ENCODE peak calls at places on chromosomes 5 and 9, in ten cellular contexts. One of them, this sample, is unnamed.

GRCh38 chr5:159712672-159713071 is 203.6 kb upstream of the ADRA1B start:
- DNase-seq in neural crest cell: no peak
- DNase-seq in bronchial epithelial cell: no peak
- DNase-seq in stomach: no peak
- DNase-seq in B cell: no peak
- DNase-seq in K562: no peak
- DNase-seq in type B pancreatic cell: no peak
- DNase-seq in AG09319: peak; percentile 4
- DNase-seq in glutamatergic neuron: no peak
- DNase-seq in endothelial cell: no peak
- DNase-seq in this sample: no peak

GRCh38 chr5:3026651-3027050 is 275.2 kb upstream of the IRX2 start:
- DNase-seq in K562: no peak
- DNase-seq in AG09319: no peak
- DNase-seq in stomach: no peak
- DNase-seq in B cell: no peak
- DNase-seq in neural crest cell: no peak
- DNase-seq in type B pancreatic cell: no peak
- DNase-seq in bronchial epithelial cell: no peak
- DNase-seq in glutamatergic neuron: no peak
- DNase-seq in endothelial cell: no peak
- DNase-seq in this sample: no peak

GRCh38 chr5:117568622-117569021 is 994.0 kb upstream of the SEMA6A start:
- DNase-seq in glutamatergic neuron: no peak
- DNase-seq in AG09319: no peak
- DNase-seq in neural crest cell: no peak
- DNase-seq in bronchial epithelial cell: peak; percentile 46
- DNase-seq in type B pancreatic cell: no peak
- DNase-seq in endothelial cell: no peak
- DNase-seq in stomach: no peak
- DNase-seq in K562: no peak
- DNase-seq in B cell: no peak
- DNase-seq in this sample: no peak

GRCh38 chr9:73081979-73082657 is 69.5 kb upstream of the ANXA1 start:
- DNase-seq in type B pancreatic cell: no peak
- DNase-seq in K562: peak; percentile 13
- DNase-seq in AG09319: peak; percentile 30
- DNase-seq in bronchial epithelial cell: peak; percentile 52
- DNase-seq in stomach: no peak
- DNase-seq in endothelial cell: peak; percentile 22
- DNase-seq in neural crest cell: no peak
- DNase-seq in glutamatergic neuron: no peak
- DNase-seq in B cell: no peak
- DNase-seq in this sample: peak; percentile 46

GRCh38 chr5:17089690-17090089 is 127.7 kb upstream of the BASP1 start:
- DNase-seq in bronchial epithelial cell: no peak
- DNase-seq in endothelial cell: no peak
- DNase-seq in K562: no peak
- DNase-seq in neural crest cell: no peak
- DNase-seq in stomach: no peak
- DNase-seq in AG09319: no peak
- DNase-seq in type B pancreatic cell: no peak
- DNase-seq in glutamatergic neuron: no peak
- DNase-seq in B cell: no peak
- DNase-seq in this sample: no peak

GRCh38 chr5:1110930-1111726 is 735 bp downstream of the SLC12A7 start:
- DNase-seq in AG09319: no peak
- DNase-seq in stomach: no peak
- DNase-seq in glutamatergic neuron: no peak
- DNase-seq in K562: peak; percentile 71
- DNase-seq in bronchial epithelial cell: no peak
- DNase-seq in type B pancreatic cell: no peak
- DNase-seq in neural crest cell: no peak
- DNase-seq in endothelial cell: peak; percentile 48
- DNase-seq in B cell: no peak
- DNase-seq in this sample: peak; percentile 64

GRCh38 chr5:32283539-32284377 is 29.0 kb downstream of the MTMR12 start:
- DNase-seq in bronchial epithelial cell: peak; percentile 93
- DNase-seq in neural crest cell: no peak
- DNase-seq in stomach: no peak
- DNase-seq in endothelial cell: no peak
- DNase-seq in B cell: no peak
- DNase-seq in AG09319: no peak
- DNase-seq in K562: no peak
- DNase-seq in type B pancreatic cell: no peak
- DNase-seq in glutamatergic neuron: no peak
- DNase-seq in this sample: peak; percentile 26

GRCh38 chr9:20041717-20042116 is 252.9 kb upstream of the SLC24A2 start:
- DNase-seq in type B pancreatic cell: no peak
- DNase-seq in AG09319: no peak
- DNase-seq in B cell: no peak
- DNase-seq in neural crest cell: no peak
- DNase-seq in bronchial epithelial cell: no peak
- DNase-seq in endothelial cell: no peak
- DNase-seq in glutamatergic neuron: no peak
- DNase-seq in K562: no peak
- DNase-seq in stomach: no peak
- DNase-seq in this sample: no peak

GRCh38 chr9:126819482-126819881 is 14.6 kb downstream of the ZBTB43 start:
- DNase-seq in K562: no peak
- DNase-seq in stomach: no peak
- DNase-seq in neural crest cell: no peak
- DNase-seq in B cell: no peak
- DNase-seq in type B pancreatic cell: no peak
- DNase-seq in AG09319: no peak
- DNase-seq in glutamatergic neuron: no peak
- DNase-seq in bronchial epithelial cell: no peak
- DNase-seq in endothelial cell: no peak
- DNase-seq in this sample: no peak

GRCh38 chr5:126477681-126478117 is 54.5 kb downstream of the GRAMD2B start:
- DNase-seq in bronchial epithelial cell: no peak
- DNase-seq in K562: no peak
- DNase-seq in neural crest cell: no peak
- DNase-seq in B cell: no peak
- DNase-seq in stomach: no peak
- DNase-seq in type B pancreatic cell: no peak
- DNase-seq in endothelial cell: no peak
- DNase-seq in glutamatergic neuron: no peak
- DNase-seq in AG09319: no peak
- DNase-seq in this sample: no peak

GRCh38 chr9:119283118-119283794 is 86.0 kb downstream of the BRINP1 start:
- DNase-seq in endothelial cell: no peak
- DNase-seq in neural crest cell: no peak
- DNase-seq in stomach: no peak
- DNase-seq in AG09319: no peak
- DNase-seq in B cell: no peak
- DNase-seq in bronchial epithelial cell: peak; percentile 46
- DNase-seq in K562: no peak
- DNase-seq in type B pancreatic cell: no peak
- DNase-seq in glutamatergic neuron: no peak
- DNase-seq in this sample: no peak

GRCh38 chr9:14322211-14323082 is 8.5 kb upstream of the NFIB start:
- DNase-seq in endothelial cell: peak; percentile 92
- DNase-seq in B cell: peak; percentile 71
- DNase-seq in stomach: peak; percentile 94
- DNase-seq in K562: peak; percentile 83
- DNase-seq in type B pancreatic cell: peak; percentile 95
- DNase-seq in AG09319: no peak
- DNase-seq in neural crest cell: peak; percentile 82
- DNase-seq in bronchial epithelial cell: peak; percentile 74
- DNase-seq in glutamatergic neuron: peak; percentile 90
- DNase-seq in this sample: peak; percentile 89

DNA sequence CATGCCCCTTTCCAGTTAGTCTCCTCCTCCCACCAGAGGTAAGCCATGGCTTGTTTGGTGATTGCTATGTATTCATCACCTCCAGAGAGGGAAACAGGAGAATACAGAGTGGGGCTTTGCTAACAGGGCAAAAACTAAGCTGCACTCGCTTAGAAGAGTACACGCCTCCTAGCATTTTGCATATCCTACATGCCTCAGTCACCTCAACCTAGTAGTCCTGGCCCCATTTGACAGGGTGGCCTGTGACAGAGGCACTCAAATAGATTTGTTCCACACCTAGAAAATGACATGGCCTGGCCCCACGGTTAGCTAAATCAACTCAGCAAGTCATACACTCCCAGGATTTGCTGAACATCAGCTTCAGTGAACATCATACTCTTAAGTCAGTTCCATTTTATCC is 90.7 kb downstream of the CYFIP2 start:
- DNase-seq in stomach: no peak
- DNase-seq in glutamatergic neuron: no peak
- DNase-seq in neural crest cell: no peak
- DNase-seq in AG09319: no peak
- DNase-seq in K562: no peak
- DNase-seq in endothelial cell: no peak
- DNase-seq in bronchial epithelial cell: no peak
- DNase-seq in type B pancreatic cell: no peak
- DNase-seq in B cell: no peak
- DNase-seq in this sample: no peak
- TF ChIP-seq CTCF in stomach: no peak
- TF ChIP-seq CTCF in glutamatergic neuron: no peak
- TF ChIP-seq CTCF in neural crest cell: no peak
- TF ChIP-seq CTCF in AG09319: no peak
- TF ChIP-seq CTCF in K562: no peak
- TF ChIP-seq CTCF in endothelial cell: no peak
- TF ChIP-seq CTCF in bronchial epithelial cell: no peak
- TF ChIP-seq CTCF in type B pancreatic cell: no peak
- TF ChIP-seq CTCF in B cell: no peak
- TF ChIP-seq CTCF in this sample: no peak

DNA sequence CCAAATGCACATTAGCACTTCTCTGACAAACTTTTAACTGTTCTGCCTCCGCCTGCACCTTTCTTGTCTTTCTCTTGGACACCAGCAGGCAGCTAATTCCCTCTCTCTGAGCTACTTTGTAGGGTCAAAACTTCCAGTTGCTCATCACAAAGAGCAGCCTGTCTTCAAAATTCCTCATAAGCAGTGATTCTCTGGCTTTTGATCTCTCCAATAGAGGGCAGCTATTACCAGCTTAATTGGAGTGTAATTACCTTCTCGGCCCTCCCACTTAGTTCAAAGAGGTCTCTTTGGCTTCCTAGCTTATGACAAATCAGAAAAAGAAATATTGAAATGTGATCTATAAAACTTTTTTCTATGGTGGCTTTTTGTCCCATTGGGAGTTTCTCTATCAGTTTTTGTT is 43.6 kb upstream of the RAD23B start:
- DNase-seq in K562: no peak
- DNase-seq in AG09319: no peak
- DNase-seq in neural crest cell: no peak
- DNase-seq in stomach: no peak
- DNase-seq in glutamatergic neuron: no peak
- DNase-seq in type B pancreatic cell: no peak
- DNase-seq in bronchial epithelial cell: peak; percentile 72
- DNase-seq in endothelial cell: no peak
- DNase-seq in B cell: no peak
- DNase-seq in this sample: no peak
- TF ChIP-seq CTCF in K562: peak; percentile 21
- TF ChIP-seq CTCF in AG09319: peak; percentile 32
- TF ChIP-seq CTCF in neural crest cell: no peak
- TF ChIP-seq CTCF in stomach: peak; percentile 37
- TF ChIP-seq CTCF in glutamatergic neuron: no peak
- TF ChIP-seq CTCF in type B pancreatic cell: no peak
- TF ChIP-seq CTCF in bronchial epithelial cell: peak; percentile 53
- TF ChIP-seq CTCF in endothelial cell: no peak
- TF ChIP-seq CTCF in B cell: peak; percentile 75
- TF ChIP-seq CTCF in this sample: peak; percentile 60

GRCh38 chr9:130366072-130366471 is 78.7 kb upstream of the ASS1 start:
- DNase-seq in neural crest cell: no peak
- DNase-seq in glutamatergic neuron: no peak
- DNase-seq in type B pancreatic cell: no peak
- DNase-seq in K562: no peak
- DNase-seq in bronchial epithelial cell: no peak
- DNase-seq in endothelial cell: no peak
- DNase-seq in stomach: no peak
- DNase-seq in B cell: no peak
- DNase-seq in AG09319: no peak
- DNase-seq in this sample: no peak

GRCh38 chr9:130366888-130367550 is 77.7 kb upstream of the ASS1 start:
- DNase-seq in K562: no peak
- DNase-seq in glutamatergic neuron: no peak
- DNase-seq in endothelial cell: no peak
- DNase-seq in stomach: no peak
- DNase-seq in type B pancreatic cell: no peak
- DNase-seq in B cell: no peak
- DNase-seq in AG09319: no peak
- DNase-seq in bronchial epithelial cell: no peak
- DNase-seq in neural crest cell: no peak
- DNase-seq in this sample: no peak

GRCh38 chr9:130371196-130371966 is 73.4 kb upstream of the ASS1 start:
- DNase-seq in neural crest cell: no peak
- DNase-seq in endothelial cell: no peak
- DNase-seq in AG09319: no peak
- DNase-seq in glutamatergic neuron: no peak
- DNase-seq in stomach: no peak
- DNase-seq in bronchial epithelial cell: no peak
- DNase-seq in K562: no peak
- DNase-seq in type B pancreatic cell: no peak
- DNase-seq in B cell: no peak
- DNase-seq in this sample: no peak

GRCh38 chr9:130370226-130370625 is 74.5 kb upstream of the ASS1 start:
- DNase-seq in bronchial epithelial cell: no peak
- DNase-seq in glutamatergic neuron: no peak
- DNase-seq in AG09319: no peak
- DNase-seq in K562: no peak
- DNase-seq in stomach: no peak
- DNase-seq in endothelial cell: no peak
- DNase-seq in neural crest cell: no peak
- DNase-seq in B cell: no peak
- DNase-seq in type B pancreatic cell: no peak
- DNase-seq in this sample: no peak

DNA sequence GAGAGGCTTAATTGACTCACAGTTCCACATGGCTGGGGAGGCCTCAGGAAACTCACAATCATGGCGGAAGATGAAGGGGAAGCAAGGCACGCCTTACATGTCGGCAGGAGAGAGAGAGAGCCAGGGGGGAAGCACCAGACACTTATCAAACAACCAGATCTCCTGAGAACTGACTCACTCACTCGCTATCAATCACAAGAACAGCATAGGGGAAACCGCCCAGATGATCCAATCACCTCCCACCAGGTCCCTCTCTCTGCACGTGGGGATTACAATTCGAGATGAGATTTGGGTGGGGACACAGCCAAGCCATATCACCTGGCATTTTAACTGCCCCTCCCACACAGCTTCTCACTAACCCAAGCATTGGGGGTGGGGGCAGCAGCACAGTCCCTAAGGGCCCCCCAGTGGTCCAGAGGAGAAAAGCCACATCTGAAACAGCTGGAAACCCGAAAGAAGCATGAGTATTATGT is 76.1 kb upstream of the ASS1 start:
- DNase-seq in K562: peak; percentile 66
- DNase-seq in endothelial cell: no peak
- DNase-seq in type B pancreatic cell: no peak
- DNase-seq in AG09319: no peak
- DNase-seq in B cell: no peak
- DNase-seq in glutamatergic neuron: no peak
- DNase-seq in bronchial epithelial cell: peak; percentile 13
- DNase-seq in neural crest cell: no peak
- DNase-seq in stomach: no peak
- DNase-seq in this sample: no peak
- TF ChIP-seq CTCF in K562: peak; percentile 34
- TF ChIP-seq CTCF in endothelial cell: no peak
- TF ChIP-seq CTCF in type B pancreatic cell: no peak
- TF ChIP-seq CTCF in AG09319: no peak
- TF ChIP-seq CTCF in B cell: no peak
- TF ChIP-seq CTCF in glutamatergic neuron: no peak
- TF ChIP-seq CTCF in bronchial epithelial cell: no peak
- TF ChIP-seq CTCF in neural crest cell: peak; percentile 17
- TF ChIP-seq CTCF in stomach: no peak
- TF ChIP-seq CTCF in this sample: no peak

GRCh38 chr5:122713026-122713425 is 61.9 kb upstream of the SNX2 start:
- DNase-seq in AG09319: no peak
- DNase-seq in B cell: no peak
- DNase-seq in bronchial epithelial cell: no peak
- DNase-seq in glutamatergic neuron: no peak
- DNase-seq in K562: no peak
- DNase-seq in endothelial cell: no peak
- DNase-seq in neural crest cell: no peak
- DNase-seq in type B pancreatic cell: no peak
- DNase-seq in stomach: no peak
- DNase-seq in this sample: no peak
- TF ChIP-seq CTCF in AG09319: no peak
- TF ChIP-seq CTCF in B cell: no peak
- TF ChIP-seq CTCF in bronchial epithelial cell: no peak
- TF ChIP-seq CTCF in glutamatergic neuron: no peak
- TF ChIP-seq CTCF in K562: no peak
- TF ChIP-seq CTCF in endothelial cell: no peak
- TF ChIP-seq CTCF in neural crest cell: no peak
- TF ChIP-seq CTCF in type B pancreatic cell: no peak
- TF ChIP-seq CTCF in stomach: no peak
- TF ChIP-seq CTCF in this sample: no peak

This sample was measured in GM13977.